ENCODE peak calls at places on chromosomes 1 and 21, in ten cellular contexts. C, D, R, K, S, X, O, Y, T and F are unnamed samples.

GRCh38 chr1:216075339-216075738 is 347.9 kb downstream of the USH2A start:
- DNase-seq in K (no peak), X (no peak), O (peak; percentile 13), C (no peak), R (peak; percentile 4), D (no peak), S (no peak), Y (no peak), T (peak; percentile 2), F (no peak)

GRCh38 chr21:33801424-33802405 is 113.9 kb downstream of the ATP5PO start:
- DNase-seq in K (peak; percentile 11), C (no peak), D (peak; percentile 83), X (peak; percentile 23), Y (peak; percentile 77), O (peak; percentile 63), T (peak; percentile 74), S (peak; percentile 85), R (peak; percentile 82), F (no peak)

GRCh38 chr1:93528416-93528815 is 80.5 kb downstream of the FNBP1L start:
- DNase-seq in Y (no peak), O (no peak), D (no peak), R (no peak), X (no peak), C (no peak), T (no peak), S (no peak), K (no peak), F (no peak)

GRCh38 chr1:208206092-208206698 is 38.0 kb downstream of the PLXNA2 start:
- DNase-seq in R (no peak), S (no peak), O (no peak), K (no peak), D (no peak), C (no peak), X (no peak), Y (no peak), T (no peak), F (no peak)

GRCh38 chr1:100322436-100323211 is 29.7 kb upstream of the CDC14A start:
- DNase-seq in K (peak; percentile 60), C (no peak), S (no peak), O (peak; percentile 66), T (peak; percentile 54), D (no peak), R (peak; percentile 2), Y (peak; percentile 58), X (no peak), F (no peak)

GRCh38 chr1:51306950-51307349 is 23.4 kb downstream of the TTC39A start:
- DNase-seq in X (no peak), K (no peak), D (no peak), T (no peak), Y (no peak), R (no peak), C (no peak), O (no peak), S (no peak), F (no peak)

GRCh38 chr1:216606047-216606637 is 117.1 kb downstream of the ESRRG start:
- DNase-seq in D (no peak), Y (no peak), S (no peak), C (no peak), T (no peak), R (no peak), K (no peak), X (no peak), O (no peak), F (no peak)

GRCh38 chr1:153735090-153735420 is 7.2 kb downstream of the INTS3 start:
- DNase-seq in C (no peak), S (no peak), O (no peak), X (no peak), T (no peak), K (no peak), Y (no peak), R (no peak), D (no peak), F (no peak)

GRCh38 chr1:45815667-45816458 is 12.5 kb downstream of the MAST2 start:
- DNase-seq in R (no peak), X (no peak), T (peak; percentile 16), Y (no peak), S (no peak), C (no peak), D (no peak), O (peak; percentile 82), K (peak; percentile 44), F (no peak)

GRCh38 chr1:193270996-193271395 is 84.6 kb upstream of the B3GALT2 start:
- DNase-seq in X (peak; percentile 61), O (peak; percentile 76), T (peak; percentile 97), R (peak; percentile 85), S (no peak), D (peak; percentile 81), Y (peak; percentile 81), K (peak; percentile 53), C (no peak), F (no peak)

GRCh38 chr1:244349581-244350001 is 102.1 kb downstream of the ADSS2 start:
- DNase-seq in S (no peak), O (peak; percentile 47), Y (no peak), R (peak; percentile 29), C (no peak), K (peak; percentile 42), D (no peak), X (no peak), T (peak; percentile 36), F (no peak)

GRCh38 chr1:205271745-205272144 is 44.0 kb downstream of the TMCC2 start:
- DNase-seq in S (no peak), K (no peak), T (no peak), R (no peak), C (no peak), O (no peak), D (no peak), X (no peak), Y (no peak), F (no peak)

GRCh38 chr1:53644496-53644895 is 94.5 kb downstream of the GLIS1 start:
- DNase-seq in Y (no peak), R (no peak), O (no peak), C (no peak), S (no peak), D (no peak), T (no peak), X (no peak), K (no peak), F (no peak)

GRCh38 chr1:15775706-15776105 is 17.1 kb downstream of the FBLIM1 start:
- DNase-seq in K (no peak), T (no peak), O (no peak), C (no peak), D (no peak), X (no peak), S (no peak), Y (no peak), R (no peak), F (no peak)

GRCh38 chr1:212368073-212368484 is 46.6 kb downstream of the PACC1 start:
- DNase-seq in K (peak; percentile 87), S (peak; percentile 42), C (no peak), Y (peak; percentile 79), T (peak; percentile 89), O (peak; percentile 86), D (peak; percentile 80), X (peak; percentile 47), R (peak; percentile 78), F (no peak)

GRCh38 chr1:145891587-145892485 is 6.2 kb upstream of the ANKRD35 start:
- DNase-seq in C (peak; percentile 93), K (peak; percentile 100), Y (peak; percentile 99), S (peak; percentile 97), D (peak; percentile 61), R (peak; percentile 100), T (peak; percentile 99), X (peak; percentile 98), O (peak; percentile 100), F (peak; percentile 95)

GRCh38 chr1:155301342-155301841 is at the start of gene PKLR:
- DNase-seq in C (no peak), R (no peak), S (no peak), X (no peak), K (no peak), D (no peak), T (no peak), O (no peak), Y (no peak), F (no peak)
- H3K4me3 ChIP-seq in C (no peak within 1 kb of the TSS), R (no peak within 1 kb of the TSS), S (no peak within 1 kb of the TSS), X (no peak within 1 kb of the TSS), K (no peak within 1 kb of the TSS), D (no peak within 1 kb of the TSS), T (no peak within 1 kb of the TSS), O (no peak within 1 kb of the TSS), Y (no peak within 1 kb of the TSS), F (no peak within 1 kb of the TSS)

GRCh38 chr1:77942400-77943140 is 36.3 kb downstream of the FUBP1 start:
- DNase-seq in X (no peak), O (no peak), S (no peak), C (no peak), R (no peak), D (no peak), T (no peak), K (no peak), Y (no peak), F (no peak)

GRCh38 chr1:77940921-77941570 is 37.8 kb downstream of the FUBP1 start:
- DNase-seq in S (no peak), K (no peak), Y (no peak), C (no peak), O (no peak), R (no peak), T (peak; percentile 19), X (no peak), D (no peak), F (no peak)

GRCh38 chr1:77938656-77939055 is 40.2 kb downstream of the FUBP1 start:
- DNase-seq in Y (no peak), D (no peak), X (no peak), S (no peak), R (no peak), O (no peak), K (no peak), T (no peak), C (no peak), F (no peak)
- H3K4me3 ChIP-seq in Y (no peak overlapping the region), D (no peak overlapping the region), X (no peak overlapping the region), S (no peak overlapping the region), R (no peak overlapping the region), O (no peak overlapping the region), K (no peak overlapping the region), T (no peak overlapping the region), C (no peak overlapping the region), F (no peak overlapping the region)

DNA sequence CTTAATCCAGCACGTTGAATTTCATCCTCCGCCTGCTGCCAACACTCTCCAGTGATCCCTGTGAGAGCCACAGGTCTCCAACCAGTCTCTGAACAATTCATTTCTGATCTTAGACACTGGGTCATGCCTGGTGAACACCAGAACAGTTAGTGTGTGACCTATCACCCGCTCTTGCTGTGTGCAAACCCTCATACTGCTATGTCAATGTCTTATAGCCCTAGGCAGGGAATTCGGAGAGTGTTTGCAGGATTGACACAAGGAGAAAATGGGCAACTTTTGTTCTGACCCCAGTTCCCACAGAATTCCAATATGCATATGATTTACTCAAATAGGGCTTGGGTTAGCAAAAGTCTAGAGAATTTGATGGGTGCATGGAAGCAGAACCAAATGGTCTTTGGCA is 23.1 kb upstream of the GUCA2B start:
- DNase-seq in Y (no peak), C (no peak), K (no peak), O (no peak), R (no peak), D (no peak), X (no peak), S (no peak), T (no peak), F (no peak)
- H3K4me3 ChIP-seq in Y (no peak overlapping the region), C (no peak overlapping the region), K (no peak overlapping the region), O (no peak overlapping the region), R (no peak overlapping the region), D (no peak overlapping the region), X (no peak overlapping the region), S (no peak overlapping the region), T (no peak overlapping the region), F (no peak overlapping the region)

DNA sequence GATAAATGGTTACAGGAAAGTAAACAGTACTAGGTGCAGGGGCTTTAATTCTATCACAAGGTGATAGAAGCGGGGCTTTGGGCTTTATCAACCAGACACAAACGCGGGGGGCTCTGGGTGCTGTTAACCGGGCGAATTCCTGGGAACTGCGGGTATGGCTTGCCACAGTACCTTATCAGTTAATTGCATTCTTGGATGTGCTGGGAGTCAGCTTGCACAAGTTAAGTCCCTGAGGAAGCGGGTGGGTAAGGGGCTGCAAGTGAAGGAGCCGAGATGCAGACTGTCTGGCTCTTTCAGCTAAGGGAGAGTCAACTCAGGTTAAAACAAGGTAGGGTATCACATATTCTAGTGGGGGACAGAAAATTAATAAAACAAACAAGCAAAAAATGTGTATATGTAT is 661 bp downstream of the GBP4 start:
- DNase-seq in S (no peak), T (no peak), K (no peak), X (no peak), R (no peak), C (no peak), D (no peak), Y (no peak), O (no peak), F (no peak)
- H3K4me3 ChIP-seq in S (peak overlapping the region; percentile 63), T (peak overlapping the region; percentile 59), K (peak overlapping the region; percentile 69), X (no peak overlapping the region), R (no peak overlapping the region), C (peak overlapping the region; percentile 73), D (no peak overlapping the region), Y (peak overlapping the region; percentile 54), O (no peak overlapping the region), F (peak overlapping the region; percentile 63)